ENCODE peak calls at places on chromosome 6, in four cellular contexts. One of them, this sample, is unnamed.

GRCh38 chr6:24581084-24581669 is 64.8 kb downstream of the KIAA0319 start:
- DNase-seq in HL-60: peak; percentile 13
- DNase-seq in GM13977: peak; percentile 43
- DNase-seq in astrocyte of the spinal cord: peak; percentile 47
- DNase-seq in this sample: peak; percentile 57

GRCh38 chr6:89313006-89313405 is 2.1 kb downstream of the GABRR2 start:
- DNase-seq in GM13977: no peak
- DNase-seq in astrocyte of the spinal cord: peak; percentile 78
- DNase-seq in HL-60: no peak
- DNase-seq in this sample: no peak

GRCh38 chr6:154157082-154157481 is 118.0 kb downstream of the OPRM1 start:
- DNase-seq in HL-60: no peak
- DNase-seq in GM13977: peak; percentile 7
- DNase-seq in astrocyte of the spinal cord: no peak
- DNase-seq in this sample: no peak

GRCh38 chr6:44527961-44528644 is 140.6 kb downstream of the CDC5L start:
- DNase-seq in HL-60: no peak
- DNase-seq in GM13977: no peak
- DNase-seq in astrocyte of the spinal cord: no peak
- DNase-seq in this sample: no peak

GRCh38 chr6:5623769-5624168 is 362.5 kb downstream of the FARS2 start:
- DNase-seq in HL-60: no peak
- DNase-seq in GM13977: no peak
- DNase-seq in astrocyte of the spinal cord: no peak
- DNase-seq in this sample: no peak

GRCh38 chr6:3752538-3753227 is 1.2 kb upstream of the PXDC1 start:
- DNase-seq in astrocyte of the spinal cord: no peak
- DNase-seq in HL-60: no peak
- DNase-seq in GM13977: no peak
- DNase-seq in this sample: no peak

GRCh38 chr6:39792501-39793450 is 600 bp downstream of the DAAM2 start:
- DNase-seq in astrocyte of the spinal cord: no peak
- DNase-seq in HL-60: no peak
- DNase-seq in GM13977: no peak
- DNase-seq in this sample: no peak

GRCh38 chr6:54053893-54054391 is 57.3 kb upstream of the MLIP start:
- DNase-seq in GM13977: no peak
- DNase-seq in HL-60: no peak
- DNase-seq in astrocyte of the spinal cord: peak; percentile 90
- DNase-seq in this sample: no peak

GRCh38 chr6:151535476-151536279 is 41.9 kb downstream of the CCDC170 start:
- DNase-seq in GM13977: no peak
- DNase-seq in HL-60: no peak
- DNase-seq in astrocyte of the spinal cord: no peak
- DNase-seq in this sample: no peak

GRCh38 chr6:117167520-117168271 is 97.7 kb upstream of the VGLL2 start:
- DNase-seq in HL-60: no peak
- DNase-seq in GM13977: no peak
- DNase-seq in astrocyte of the spinal cord: peak; percentile 68
- DNase-seq in this sample: no peak

GRCh38 chr6:166966268-166966667 is 9.9 kb upstream of the RNASET2 start:
- DNase-seq in astrocyte of the spinal cord: no peak
- DNase-seq in HL-60: no peak
- DNase-seq in GM13977: no peak
- DNase-seq in this sample: no peak

GRCh38 chr6:28269492-28269891 is 2.5 kb downstream of the ZSCAN26 start:
- DNase-seq in astrocyte of the spinal cord: peak; percentile 89
- DNase-seq in GM13977: no peak
- DNase-seq in HL-60: no peak
- DNase-seq in this sample: no peak

GRCh38 chr6:81613606-81614005 is 138.9 kb downstream of the TENT5A start:
- DNase-seq in HL-60: peak; percentile 1
- DNase-seq in astrocyte of the spinal cord: peak; percentile 56
- DNase-seq in GM13977: no peak
- DNase-seq in this sample: no peak

GRCh38 chr6:83974409-83975050 is 59.0 kb upstream of the MRAP2 start:
- DNase-seq in astrocyte of the spinal cord: no peak
- DNase-seq in HL-60: no peak
- DNase-seq in GM13977: no peak
- DNase-seq in this sample: no peak

DNA sequence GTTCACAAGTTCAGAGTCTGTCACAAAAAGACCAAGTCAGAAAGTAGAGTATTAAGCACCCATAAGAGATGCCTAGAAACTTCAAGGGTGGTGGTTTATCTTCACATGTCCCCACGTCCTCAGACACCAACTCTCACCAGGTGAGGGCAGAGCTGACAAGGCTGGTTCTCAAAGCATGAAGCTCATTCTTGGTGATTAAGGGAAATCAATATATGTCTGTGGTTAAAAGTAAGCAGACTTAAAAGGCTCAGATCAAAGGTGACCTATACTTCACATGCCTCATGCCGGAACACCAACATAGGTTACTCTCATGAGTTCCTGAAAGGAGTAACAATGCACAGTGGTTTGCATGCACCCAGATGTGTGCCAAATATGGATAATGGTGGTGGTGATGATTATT is 27.0 kb downstream of the IL17A start:
- DNase-seq in astrocyte of the spinal cord: no peak
- DNase-seq in GM13977: no peak
- DNase-seq in HL-60: no peak
- DNase-seq in this sample: no peak
- TF ChIP-seq CTCF in astrocyte of the spinal cord: no peak
- TF ChIP-seq CTCF in GM13977: peak; percentile 34
- TF ChIP-seq CTCF in HL-60: no peak
- TF ChIP-seq CTCF in this sample: no peak

DNA sequence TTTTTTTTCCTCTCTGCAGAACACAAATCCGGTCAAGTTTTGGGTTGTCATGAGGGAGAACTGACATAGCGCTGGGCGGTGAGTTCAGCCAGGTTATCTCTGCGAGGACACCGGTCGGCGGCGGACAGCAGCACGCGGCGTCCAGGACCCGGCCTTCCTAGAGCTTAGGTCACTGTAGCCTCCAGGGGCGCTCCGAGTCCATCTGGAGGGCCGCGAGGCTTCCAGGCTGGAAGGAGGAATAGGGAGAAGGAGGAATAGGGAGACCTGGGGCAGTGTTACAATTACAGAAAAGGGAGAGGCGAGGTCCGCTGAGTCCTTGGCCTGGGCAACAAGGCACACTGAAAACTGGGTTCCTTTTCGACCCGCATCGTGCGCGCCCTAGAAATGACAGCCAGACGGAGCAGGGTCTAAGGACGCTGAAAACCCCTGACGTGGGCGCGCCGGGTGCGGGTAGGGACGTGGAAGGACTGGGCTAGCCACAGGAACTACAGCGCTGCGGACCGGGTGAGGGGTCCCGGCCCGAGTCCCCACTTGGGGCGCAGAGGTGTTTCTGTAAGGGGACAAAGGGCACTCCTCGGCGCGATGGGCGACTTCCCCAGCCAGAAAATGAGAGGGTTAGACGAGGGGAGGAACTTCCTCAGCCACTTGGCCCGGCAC is 536 bp upstream of the FNDC1 start:
- DNase-seq in astrocyte of the spinal cord: peak; percentile 31
- DNase-seq in HL-60: no peak
- DNase-seq in GM13977: no peak
- DNase-seq in this sample: no peak
- TF ChIP-seq CTCF in astrocyte of the spinal cord: peak; percentile 46
- TF ChIP-seq CTCF in HL-60: no peak
- TF ChIP-seq CTCF in GM13977: peak; percentile 1
- TF ChIP-seq CTCF in this sample: no peak

DNA sequence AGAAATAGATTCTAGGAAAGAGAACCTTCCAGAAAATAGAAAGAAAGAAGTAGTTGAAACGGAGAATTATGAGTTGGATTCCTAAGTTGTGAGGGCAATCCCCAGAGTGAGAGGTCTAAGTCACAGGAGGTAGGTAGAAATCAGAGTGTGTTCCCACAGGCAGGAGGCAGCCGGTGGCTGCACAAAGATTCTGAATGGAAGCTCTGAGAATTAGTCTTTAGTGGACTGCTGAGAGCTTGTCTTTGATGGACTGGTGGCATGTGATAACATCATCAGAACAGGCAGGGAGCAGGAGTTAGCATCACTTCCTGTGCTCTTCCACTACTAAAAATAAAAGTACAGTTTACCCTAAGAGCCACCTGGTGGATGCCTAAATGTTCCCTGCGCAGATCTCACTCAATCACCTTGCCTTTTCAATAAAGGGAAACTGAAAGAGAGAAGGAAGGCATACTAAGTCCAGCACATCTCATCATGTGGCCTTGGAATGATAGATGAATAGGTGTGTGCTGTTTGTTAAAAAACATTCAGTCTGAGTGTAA is 294.6 kb upstream of the POU3F2 start:
- DNase-seq in astrocyte of the spinal cord: no peak
- DNase-seq in GM13977: peak; percentile 5
- DNase-seq in HL-60: no peak
- DNase-seq in this sample: no peak
- TF ChIP-seq CTCF in astrocyte of the spinal cord: no peak
- TF ChIP-seq CTCF in GM13977: no peak
- TF ChIP-seq CTCF in HL-60: no peak
- TF ChIP-seq CTCF in this sample: no peak

DNA sequence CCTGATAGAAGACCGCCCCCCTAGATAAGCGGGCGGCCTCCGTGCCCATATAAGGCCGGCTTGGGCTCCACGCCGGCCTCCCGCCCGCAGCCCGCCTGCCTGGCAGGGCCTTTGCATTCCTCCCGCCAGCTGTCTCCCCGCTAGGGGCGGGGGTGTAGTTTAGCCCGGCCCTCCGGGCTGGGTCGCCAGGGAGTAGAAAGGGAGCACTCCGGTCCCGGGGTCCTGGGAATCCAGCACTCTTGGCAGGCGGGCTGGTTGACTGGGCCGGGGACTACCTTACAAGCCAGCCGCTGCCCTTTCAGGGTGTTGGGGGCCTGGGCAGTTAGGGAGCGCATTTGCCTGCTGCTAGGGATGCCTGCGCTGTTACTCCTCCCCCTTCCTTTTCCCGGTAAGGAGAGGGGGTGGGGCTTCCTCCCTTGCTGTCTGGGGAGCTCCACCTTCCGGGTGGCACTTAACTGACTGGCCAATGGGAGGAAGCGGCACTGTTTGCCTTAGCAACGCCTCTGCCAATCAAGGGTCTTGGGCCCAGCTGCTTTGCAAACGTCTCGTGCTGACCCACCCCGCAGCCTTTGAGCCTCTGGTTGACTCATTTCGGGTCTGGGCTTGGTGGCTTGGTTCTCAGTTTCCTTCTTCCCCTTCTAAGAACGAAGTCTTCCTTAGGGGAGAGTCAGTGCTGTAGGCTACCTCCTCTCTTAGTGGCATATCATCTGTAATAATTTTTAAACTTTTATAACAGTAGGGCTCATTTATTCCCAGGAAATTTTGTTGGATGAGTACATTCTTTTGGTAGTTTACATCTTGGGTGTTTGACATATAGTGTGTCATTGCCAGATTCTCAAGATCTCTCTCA is 3.4 kb downstream of the SRF start:
- DNase-seq in astrocyte of the spinal cord: peak; percentile 99
- DNase-seq in GM13977: peak; percentile 98
- DNase-seq in HL-60: peak; percentile 98
- DNase-seq in this sample: peak; percentile 99
- TF ChIP-seq CTCF in astrocyte of the spinal cord: no peak
- TF ChIP-seq CTCF in GM13977: no peak
- TF ChIP-seq CTCF in HL-60: no peak
- TF ChIP-seq CTCF in this sample: peak; percentile 16

GRCh38 chr6:56647172-56647762 is 4.6 kb upstream of the DST start:
- DNase-seq in GM13977: no peak
- DNase-seq in HL-60: no peak
- DNase-seq in astrocyte of the spinal cord: no peak
- DNase-seq in this sample: no peak
- TF ChIP-seq CTCF in GM13977: no peak
- TF ChIP-seq CTCF in HL-60: no peak
- TF ChIP-seq CTCF in astrocyte of the spinal cord: no peak
- TF ChIP-seq CTCF in this sample: no peak

DNA sequence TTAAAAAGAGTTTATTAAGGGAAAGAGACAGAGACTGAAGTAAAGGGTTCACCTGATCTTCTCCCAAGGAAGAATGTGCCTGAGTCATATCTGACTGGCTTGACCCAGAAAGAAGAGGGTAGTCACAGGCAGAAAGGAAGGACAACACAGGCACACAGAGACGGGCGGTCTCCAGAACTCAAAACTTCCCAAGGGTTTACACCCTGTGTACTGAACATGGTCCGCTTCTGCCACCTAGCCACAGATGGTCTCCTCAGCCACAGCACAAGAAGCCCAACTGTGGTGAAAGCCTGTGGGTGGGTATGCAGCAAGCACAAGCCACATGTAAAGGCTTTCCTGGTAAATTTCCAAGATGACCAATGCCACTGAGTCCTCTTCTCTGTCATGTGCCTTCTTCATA is 17.2 kb downstream of the UNC5CL start:
- DNase-seq in GM13977: no peak
- DNase-seq in astrocyte of the spinal cord: peak; percentile 59
- DNase-seq in HL-60: no peak
- DNase-seq in this sample: no peak
- TF ChIP-seq CTCF in GM13977: peak; percentile 9
- TF ChIP-seq CTCF in astrocyte of the spinal cord: peak; percentile 54
- TF ChIP-seq CTCF in HL-60: no peak
- TF ChIP-seq CTCF in this sample: no peak